ENCODE peak calls at places on chromosomes 6 and 20, in six cellular contexts. R, F, E, A, W and M are unnamed samples.

GRCh38 chr6:100700009-100700408 is 181.1 kb downstream of the ASCC3 start:
- DNase-seq in E (no peak), R (no peak), A (no peak), W (no peak), F (no peak), M (no peak)

GRCh38 chr6:147268254-147268653 is 64.0 kb downstream of the STXBP5 start:
- DNase-seq in W (no peak), R (no peak), E (no peak), A (no peak), F (no peak), M (no peak)

GRCh38 chr6:39195792-39196385 is 33.4 kb downstream of the KCNK5 start:
- DNase-seq in R (no peak), W (no peak), F (no peak), A (no peak), E (no peak), M (no peak)

GRCh38 chr6:312704-313485 is 20.6 kb downstream of the DUSP22 start:
- DNase-seq in R (no peak), W (no peak), F (no peak), A (no peak), E (no peak), M (no peak)

GRCh38 chr6:21639316-21639715 is 45.8 kb downstream of the SOX4 start:
- DNase-seq in W (no peak), A (no peak), F (no peak), E (no peak), R (no peak), M (no peak)

GRCh38 chr6:149248688-149249369 is 68.7 kb upstream of the TAB2 start:
- DNase-seq in R (no peak), A (peak), F (no peak), E (no peak), W (no peak), M (no peak)

GRCh38 chr6:87237804-87238203 is 82.4 kb downstream of the ZNF292 start:
- DNase-seq in E (peak), R (no peak), W (peak), A (peak), F (no peak), M (peak)

GRCh38 chr20:58228484-58229197 is at the start of gene ANKRD60:
- DNase-seq in A (peak), F (no peak), W (peak), E (peak), R (no peak), M (no peak)

GRCh38 chr6:63446405-63446804 is 125.9 kb upstream of the LOC128125822 start:
- DNase-seq in F (no peak), R (no peak), E (no peak), A (no peak), W (no peak), M (no peak)

GRCh38 chr20:38429301-38429700 is 5.8 kb downstream of the SNHG17 start:
- DNase-seq in W (no peak), E (no peak), A (no peak), F (no peak), R (no peak), M (no peak)

GRCh38 chr6:102389994-102390393 is 996.5 kb downstream of the GRIK2 start:
- DNase-seq in W (no peak), F (no peak), A (no peak), E (no peak), R (peak), M (no peak)

GRCh38 chr20:38728911-38729642 is 4.8 kb downstream of the SLC32A1 start:
- DNase-seq in W (no peak), A (no peak), R (no peak), E (no peak), F (no peak), M (no peak)

GRCh38 chr20:20491110-20491783 is 123.3 kb downstream of the INSM1 start:
- DNase-seq in E (peak), A (no peak), F (no peak), W (peak), R (no peak), M (no peak)

GRCh38 chr20:16459019-16459700 is 114.1 kb downstream of the KIF16B start:
- DNase-seq in E (peak), A (no peak), F (no peak), R (no peak), W (peak), M (peak)

GRCh38 chr6:36478051-36478526 is 35.3 kb downstream of the KCTD20 start:
- DNase-seq in F (no peak), A (no peak), W (no peak), R (no peak), E (no peak), M (no peak)

GRCh38 chr6:53171605-53172467 is 23.2 kb upstream of the GCM1 start:
- DNase-seq in F (peak), R (peak), A (peak), W (peak), E (peak), M (peak)

GRCh38 chr20:48025661-48026060 is 240.4 kb upstream of the SULF2 start:
- DNase-seq in A (no peak), F (no peak), W (peak), R (no peak), E (peak), M (peak)

GRCh38 chr6:136983692-136984091 is 61.1 kb downstream of the IL20RA start:
- DNase-seq in E (no peak), W (no peak), A (no peak), F (no peak), R (no peak), M (no peak)

GRCh38 chr6:105402981-105403935 is at the start of gene PREP:
- DNase-seq in W (peak), E (peak), A (peak), R (peak), F (peak), M (peak)

GRCh38 chr6:13687917-13688351 is 23.7 kb downstream of the RANBP9 start:
- DNase-seq in A (peak), R (no peak), F (no peak), E (no peak), W (no peak), M (no peak)

GRCh38 chr6:15337584-15337981 is 91.7 kb downstream of the JARID2 start:
- DNase-seq in R (no peak), A (no peak), E (no peak), F (no peak), W (no peak), M (no peak)

GRCh38 chr6:17813561-17813960 is 106.8 kb upstream of the NUP153 start:
- DNase-seq in F (no peak), R (no peak), W (no peak), A (no peak), E (no peak), M (peak)

GRCh38 chr6:43744931-43745727 is 24.9 kb upstream of the VEGFA start:
- DNase-seq in W (no peak), A (no peak), E (no peak), R (no peak), F (no peak), M (no peak)

GRCh38 chr20:3222635-3223600 is 13.6 kb downstream of the ITPA start:
- DNase-seq in A (peak), E (no peak), W (no peak), F (no peak), R (peak), M (peak)

GRCh38 chr6:34585512-34586045 is 29.4 kb upstream of the SPDEF start:
- DNase-seq in W (peak), F (no peak), A (no peak), R (no peak), E (peak), M (no peak)

GRCh38 chr20:42678895-42679294 is 510.8 kb downstream of the PTPRT start:
- DNase-seq in W (no peak), R (no peak), E (no peak), A (no peak), F (no peak), M (no peak)

GRCh38 chr6:88166493-88166900 is 350 bp upstream of the CNR1 start:
- DNase-seq in A (no peak), F (peak), E (no peak), R (peak), W (no peak), M (no peak)

GRCh38 chr20:10595230-10595629 is 78.6 kb downstream of the JAG1 start:
- DNase-seq in R (no peak), F (no peak), A (no peak), E (no peak), W (no peak), M (no peak)

GRCh38 chr20:43914697-43915208 is at the start of gene TOX2:
- DNase-seq in W (peak), F (peak), R (no peak), E (peak), A (peak), M (no peak)

GRCh38 chr6:155656024-155656423 is 200.4 kb upstream of the NOX3 start:
- DNase-seq in A (no peak), R (no peak), E (no peak), W (no peak), F (no peak), M (no peak)

GRCh38 chr6:96499781-96500180 is 21.8 kb upstream of the UFL1 start:
- DNase-seq in R (no peak), A (peak), F (no peak), W (no peak), E (no peak), M (peak)

GRCh38 chr6:168035661-168036616 is 38.5 kb downstream of the KIF25 start:
- DNase-seq in W (peak), A (no peak), R (peak), F (no peak), E (peak), M (peak)

GRCh38 chr6:79704200-79704599 is 73.1 kb downstream of the SH3BGRL2 start:
- DNase-seq in E (no peak), R (no peak), A (no peak), F (no peak), W (no peak), M (no peak)

GRCh38 chr6:7805828-7806227 is 79.9 kb downstream of the BMP6 start:
- DNase-seq in E (no peak), R (no peak), A (no peak), W (peak), F (no peak), M (peak)

GRCh38 chr20:20463933-20464374 is 96.0 kb downstream of the INSM1 start:
- DNase-seq in E (no peak), F (peak), R (no peak), W (peak), A (no peak), M (no peak)

GRCh38 chr6:41505084-41506049 is 40.8 kb upstream of the FOXP4 start:
- DNase-seq in W (peak), A (no peak), F (no peak), R (peak), E (peak), M (no peak)

GRCh38 chr6:88585081-88585692 is 378.2 kb downstream of the RNGTT start:
- DNase-seq in A (no peak), E (no peak), R (no peak), F (no peak), W (no peak), M (no peak)

GRCh38 chr6:41638801-41639555 is 710 bp downstream of the MDFI start:
- DNase-seq in E (no peak), F (peak), W (peak), A (no peak), R (no peak), M (no peak)

GRCh38 chr6:127190552-127190951 is 72.1 kb downstream of the RSPO3 start:
- DNase-seq in F (no peak), A (no peak), W (peak), E (peak), R (no peak), M (peak)

GRCh38 chr20:22074635-22075034 is 369.2 kb downstream of the PAX1 start:
- DNase-seq in F (no peak), W (no peak), R (no peak), A (no peak), E (no peak), M (no peak)